ENCODE peak calls at places on chromosomes 11 and 22, in eight cellular contexts. One of them, this sample, is unnamed.

GRCh38 chr22:49959782-49960158 is 802 bp upstream of the PIM3 start:
- DNase-seq in H1: no peak
- DNase-seq in tibial nerve: no peak
- DNase-seq in spleen: no peak
- DNase-seq in thyroid gland: peak; percentile 64
- DNase-seq in prostate gland: peak; percentile 30
- DNase-seq in stomach: peak; percentile 66
- DNase-seq in uterus: no peak
- DNase-seq in this sample: no peak

GRCh38 chr11:20599424-20600346 is at the start of gene SLC6A5:
- DNase-seq in H1: peak; percentile 88
- DNase-seq in tibial nerve: no peak
- DNase-seq in spleen: no peak
- DNase-seq in thyroid gland: peak; percentile 12
- DNase-seq in prostate gland: no peak
- DNase-seq in stomach: no peak
- DNase-seq in uterus: no peak
- DNase-seq in this sample: peak; percentile 65

GRCh38 chr11:69910519-69911309 is 91.5 kb upstream of the FGF3 start:
- DNase-seq in H1: no peak
- DNase-seq in tibial nerve: no peak
- DNase-seq in spleen: peak; percentile 51
- DNase-seq in thyroid gland: no peak
- DNase-seq in prostate gland: no peak
- DNase-seq in stomach: no peak
- DNase-seq in uterus: no peak
- DNase-seq in this sample: no peak

GRCh38 chr22:44669725-44670027 is 32.3 kb upstream of the PRR5 start:
- DNase-seq in H1: peak; percentile 70
- DNase-seq in tibial nerve: no peak
- DNase-seq in spleen: no peak
- DNase-seq in thyroid gland: no peak
- DNase-seq in prostate gland: no peak
- DNase-seq in stomach: no peak
- DNase-seq in uterus: no peak
- DNase-seq in this sample: peak; percentile 39

GRCh38 chr11:59053387-59053786 is 32.7 kb upstream of the GLYATL1B start:
- DNase-seq in H1: peak; percentile 89
- DNase-seq in tibial nerve: peak; percentile 35
- DNase-seq in spleen: peak; percentile 90
- DNase-seq in thyroid gland: peak; percentile 66
- DNase-seq in prostate gland: no peak
- DNase-seq in stomach: peak; percentile 70
- DNase-seq in uterus: peak; percentile 42
- DNase-seq in this sample: peak; percentile 82

GRCh38 chr11:119352857-119353260 is 6.4 kb upstream of the MFRP start:
- DNase-seq in H1: no peak
- DNase-seq in tibial nerve: no peak
- DNase-seq in spleen: peak; percentile 12
- DNase-seq in thyroid gland: peak; percentile 48
- DNase-seq in prostate gland: no peak
- DNase-seq in stomach: peak; percentile 70
- DNase-seq in uterus: peak; percentile 34
- DNase-seq in this sample: no peak

GRCh38 chr11:57203882-57204281 is 22.1 kb downstream of the LRRC55 start:
- DNase-seq in H1: no peak
- DNase-seq in tibial nerve: no peak
- DNase-seq in spleen: no peak
- DNase-seq in thyroid gland: no peak
- DNase-seq in prostate gland: no peak
- DNase-seq in stomach: no peak
- DNase-seq in uterus: no peak
- DNase-seq in this sample: no peak

GRCh38 chr11:106077609-106078517 is at the start of gene AASDHPPT:
- DNase-seq in H1: no peak
- DNase-seq in tibial nerve: peak; percentile 16
- DNase-seq in spleen: no peak
- DNase-seq in thyroid gland: peak; percentile 6
- DNase-seq in prostate gland: peak; percentile 30
- DNase-seq in stomach: peak; percentile 34
- DNase-seq in uterus: peak; percentile 21
- DNase-seq in this sample: peak; percentile 82

GRCh38 chr11:99351620-99352019 is 330.9 kb downstream of the CNTN5 start:
- DNase-seq in H1: no peak
- DNase-seq in tibial nerve: no peak
- DNase-seq in spleen: no peak
- DNase-seq in thyroid gland: no peak
- DNase-seq in prostate gland: no peak
- DNase-seq in stomach: no peak
- DNase-seq in uterus: no peak
- DNase-seq in this sample: no peak

GRCh38 chr11:69558519-69558941 is 77.1 kb downstream of the LINC01488 start:
- DNase-seq in H1: no peak
- DNase-seq in tibial nerve: no peak
- DNase-seq in spleen: no peak
- DNase-seq in thyroid gland: no peak
- DNase-seq in prostate gland: no peak
- DNase-seq in stomach: no peak
- DNase-seq in uterus: no peak
- DNase-seq in this sample: no peak

GRCh38 chr11:36265793-36266628 is 23.2 kb downstream of the COMMD9 start:
- DNase-seq in H1: peak; percentile 88
- DNase-seq in tibial nerve: no peak
- DNase-seq in spleen: peak; percentile 85
- DNase-seq in thyroid gland: peak; percentile 51
- DNase-seq in prostate gland: peak; percentile 26
- DNase-seq in stomach: peak; percentile 60
- DNase-seq in uterus: peak; percentile 56
- DNase-seq in this sample: peak; percentile 77

GRCh38 chr22:40417041-40417440 is 46.6 kb downstream of the SGSM3 start:
- DNase-seq in H1: no peak
- DNase-seq in tibial nerve: no peak
- DNase-seq in spleen: peak; percentile 70
- DNase-seq in thyroid gland: no peak
- DNase-seq in prostate gland: no peak
- DNase-seq in stomach: no peak
- DNase-seq in uterus: no peak
- DNase-seq in this sample: no peak

DNA sequence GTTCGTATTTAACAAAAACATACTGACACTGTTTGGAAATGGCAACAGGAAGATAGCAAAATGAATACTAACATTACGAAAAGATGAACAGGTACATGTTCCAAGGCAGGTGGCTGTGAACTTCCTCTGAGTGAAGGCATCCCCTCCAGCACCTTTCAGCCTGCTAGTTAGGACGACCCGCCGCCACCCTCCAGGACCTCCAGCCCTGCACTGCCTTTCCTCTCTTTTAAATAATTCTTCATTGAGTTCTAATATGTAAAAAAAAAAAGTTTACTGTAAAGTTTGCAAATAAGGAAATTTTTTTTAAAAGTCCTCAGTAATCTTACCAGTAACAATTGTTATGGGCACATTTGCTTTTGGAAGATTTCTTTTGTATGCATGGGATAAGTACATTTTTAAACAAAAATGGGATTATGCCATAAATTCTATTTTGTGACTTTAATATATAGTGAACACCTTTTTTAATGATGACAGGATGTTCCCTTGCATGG is 6.0 kb downstream of the NEAT1 start:
- DNase-seq in H1: no peak
- DNase-seq in tibial nerve: no peak
- DNase-seq in spleen: peak; percentile 74
- DNase-seq in thyroid gland: no peak
- DNase-seq in prostate gland: peak; percentile 69
- DNase-seq in stomach: peak; percentile 65
- DNase-seq in uterus: peak; percentile 19
- DNase-seq in this sample: no peak
- TF ChIP-seq POLR2A in H1: peak; percentile 27
- TF ChIP-seq POLR2A in tibial nerve: peak; percentile 6
- TF ChIP-seq POLR2A in spleen: no peak
- TF ChIP-seq POLR2A in thyroid gland: no peak
- TF ChIP-seq POLR2A in prostate gland: no peak
- TF ChIP-seq POLR2A in stomach: no peak
- TF ChIP-seq POLR2A in uterus: no peak
- TF ChIP-seq POLR2A in this sample: no peak

GRCh38 chr11:1868056-1868635 is 15.3 kb downstream of the LSP1 start:
- DNase-seq in H1: no peak
- DNase-seq in tibial nerve: no peak
- DNase-seq in spleen: no peak
- DNase-seq in thyroid gland: no peak
- DNase-seq in prostate gland: no peak
- DNase-seq in stomach: no peak
- DNase-seq in uterus: no peak
- DNase-seq in this sample: no peak

GRCh38 chr11:1870326-1870696 is 17.4 kb downstream of the LSP1 start:
- DNase-seq in H1: no peak
- DNase-seq in tibial nerve: no peak
- DNase-seq in spleen: peak; percentile 72
- DNase-seq in thyroid gland: no peak
- DNase-seq in prostate gland: no peak
- DNase-seq in stomach: no peak
- DNase-seq in uterus: no peak
- DNase-seq in this sample: no peak

GRCh38 chr11:1870721-1871466 is 18.0 kb downstream of the LSP1 start:
- DNase-seq in H1: no peak
- DNase-seq in tibial nerve: no peak
- DNase-seq in spleen: peak; percentile 84
- DNase-seq in thyroid gland: no peak
- DNase-seq in prostate gland: no peak
- DNase-seq in stomach: no peak
- DNase-seq in uterus: no peak
- DNase-seq in this sample: no peak

GRCh38 chr11:1868636-1869291 is 15.9 kb downstream of the LSP1 start:
- DNase-seq in H1: no peak
- DNase-seq in tibial nerve: no peak
- DNase-seq in spleen: peak; percentile 80
- DNase-seq in thyroid gland: no peak
- DNase-seq in prostate gland: no peak
- DNase-seq in stomach: no peak
- DNase-seq in uterus: no peak
- DNase-seq in this sample: no peak

GRCh38 chr11:1869427-1870325 is 16.8 kb downstream of the LSP1 start:
- DNase-seq in H1: no peak
- DNase-seq in tibial nerve: no peak
- DNase-seq in spleen: peak; percentile 84
- DNase-seq in thyroid gland: no peak
- DNase-seq in prostate gland: no peak
- DNase-seq in stomach: no peak
- DNase-seq in uterus: peak; percentile 52
- DNase-seq in this sample: no peak
- TF ChIP-seq POLR2A in H1: no peak
- TF ChIP-seq POLR2A in tibial nerve: no peak
- TF ChIP-seq POLR2A in spleen: no peak
- TF ChIP-seq POLR2A in thyroid gland: no peak
- TF ChIP-seq POLR2A in prostate gland: no peak
- TF ChIP-seq POLR2A in stomach: no peak
- TF ChIP-seq POLR2A in uterus: no peak
- TF ChIP-seq POLR2A in this sample: no peak

DNA sequence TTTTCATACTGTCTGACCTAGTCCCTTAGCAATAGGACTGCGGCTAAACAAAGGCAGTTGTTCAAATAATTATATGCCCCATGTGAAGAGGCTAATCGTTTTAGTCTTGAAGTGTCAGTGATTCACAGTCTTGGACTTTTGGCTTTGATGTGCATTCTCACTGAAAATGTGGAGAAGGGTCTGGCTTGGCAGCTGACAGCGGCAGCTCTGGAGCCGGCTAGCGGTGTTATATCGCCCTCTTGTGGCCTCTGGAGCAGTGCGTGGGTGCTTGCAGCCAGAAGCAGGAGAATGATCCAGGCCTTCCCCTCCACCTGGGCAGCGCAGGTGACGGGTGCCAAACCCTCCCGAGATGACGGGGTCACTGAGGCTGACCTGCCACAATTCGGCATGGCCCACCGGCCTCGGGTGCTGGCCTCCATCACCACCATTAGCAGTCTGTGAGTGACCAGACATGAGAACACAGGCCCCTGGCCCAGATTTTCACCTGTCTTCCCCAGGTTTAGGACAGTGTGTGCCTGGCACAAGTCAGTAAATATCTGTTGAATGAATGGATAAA is 90.3 kb upstream of the PITPNB start:
- DNase-seq in H1: peak; percentile 89
- DNase-seq in tibial nerve: peak; percentile 45
- DNase-seq in spleen: peak; percentile 90
- DNase-seq in thyroid gland: peak; percentile 78
- DNase-seq in prostate gland: peak; percentile 70
- DNase-seq in stomach: peak; percentile 75
- DNase-seq in uterus: peak; percentile 78
- DNase-seq in this sample: peak; percentile 85
- TF ChIP-seq POLR2A in H1: no peak
- TF ChIP-seq POLR2A in tibial nerve: no peak
- TF ChIP-seq POLR2A in spleen: no peak
- TF ChIP-seq POLR2A in thyroid gland: no peak
- TF ChIP-seq POLR2A in prostate gland: no peak
- TF ChIP-seq POLR2A in stomach: no peak
- TF ChIP-seq POLR2A in uterus: no peak
- TF ChIP-seq POLR2A in this sample: no peak

DNA sequence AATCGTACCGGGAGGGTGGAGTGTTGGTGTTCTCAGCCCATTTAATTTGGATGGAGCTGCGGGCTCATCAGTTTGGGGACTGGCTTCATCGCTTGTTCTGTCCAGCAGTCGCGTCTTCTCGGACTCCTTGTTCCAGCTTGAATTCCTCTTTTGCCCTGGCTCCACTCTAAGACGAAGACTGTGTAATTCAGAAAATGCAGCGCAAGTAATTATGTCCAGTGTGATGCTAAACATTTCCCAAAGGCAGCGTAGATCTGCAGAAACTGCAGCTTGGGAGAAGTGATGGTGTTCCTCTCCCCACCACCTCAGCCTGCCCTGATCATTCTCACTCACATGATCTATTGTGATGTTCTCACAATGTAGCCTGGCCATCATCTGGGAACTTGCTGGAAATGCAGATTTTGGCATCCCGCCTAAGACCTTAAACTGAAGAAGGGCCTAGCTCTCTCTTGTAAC is 666 bp downstream of the SLC25A18 start:
- DNase-seq in H1: no peak
- DNase-seq in tibial nerve: no peak
- DNase-seq in spleen: no peak
- DNase-seq in thyroid gland: no peak
- DNase-seq in prostate gland: no peak
- DNase-seq in stomach: no peak
- DNase-seq in uterus: peak; percentile 82
- DNase-seq in this sample: no peak
- TF ChIP-seq POLR2A in H1: no peak
- TF ChIP-seq POLR2A in tibial nerve: no peak
- TF ChIP-seq POLR2A in spleen: no peak
- TF ChIP-seq POLR2A in thyroid gland: no peak
- TF ChIP-seq POLR2A in prostate gland: no peak
- TF ChIP-seq POLR2A in stomach: no peak
- TF ChIP-seq POLR2A in uterus: no peak
- TF ChIP-seq POLR2A in this sample: no peak

This sample was measured in erythroblast.